ENCODE peak calls at places on chromosomes 12 and 14, in ten cellular contexts. G is fibroblast of gingiva; A is stimulated activated CD4-positive, alpha-beta T cell treated with anti-CD3 and anti-CD28 coated beads, Interleukin-12 subunit alpha, Interleukin-12 subunit beta, amount 100 ng/mL, for 48 hours; R is left ventricle myocardium superior; N is A172; K is testis; X is occipital lobe; B is GM03348; J is GM12864; F is memory B cell. P is an unnamed sample.
A peak's percentile ranks its signal among the peaks of the same experiment; 100 is the strongest.

GRCh38 chr14:50560929-50561280 is 960 bp downstream of the ATL1 start:
- DNase-seq in G (peak; percentile 66), A (peak; percentile 12), R (peak; percentile 91), N (peak; percentile 44), K (peak; percentile 77), X (peak; percentile 80), B (peak; percentile 44), J (no peak), F (no peak), P (peak; percentile 78)

GRCh38 chr12:64470507-64470906 is 18.6 kb downstream of the TBK1 start:
- DNase-seq in G (no peak), A (no peak), R (no peak), N (no peak), K (no peak), X (no peak), B (no peak), J (no peak), F (no peak), P (no peak)

GRCh38 chr12:28807535-28807934 is 341.5 kb upstream of the FAR2 start:
- DNase-seq in G (no peak), A (no peak), R (no peak), N (no peak), K (no peak), X (no peak), B (no peak), J (no peak), F (no peak), P (no peak)

GRCh38 chr14:67589212-67589770 is 10.8 kb downstream of the PIGH start:
- DNase-seq in G (no peak), A (no peak), R (no peak), N (no peak), K (no peak), X (no peak), B (no peak), J (no peak), F (no peak), P (no peak)

GRCh38 chr12:79886917-79887519 is 47.9 kb downstream of the PPP1R12A start:
- DNase-seq in G (peak; percentile 45), A (no peak), R (no peak), N (peak; percentile 49), K (no peak), X (no peak), B (peak; percentile 18), J (peak; percentile 26), F (peak; percentile 18), P (no peak)

GRCh38 chr12:68971404-68971803 is 38.4 kb upstream of the CPM start:
- DNase-seq in G (peak; percentile 32), A (no peak), R (no peak), N (peak; percentile 56), K (no peak), X (no peak), B (peak; percentile 71), J (no peak), F (no peak), P (no peak)

GRCh38 chr14:22811752-22812151 is 3.5 kb downstream of the SLC7A7 start:
- DNase-seq in G (no peak), A (no peak), R (no peak), N (no peak), K (no peak), X (no peak), B (no peak), J (no peak), F (no peak), P (no peak)

GRCh38 chr12:50825372-50825838 is 17.3 kb upstream of the TMPRSS12 start:
- DNase-seq in G (peak; percentile 73), A (no peak), R (no peak), N (peak; percentile 41), K (no peak), X (no peak), B (peak; percentile 57), J (peak; percentile 39), F (peak; percentile 45), P (no peak)

GRCh38 chr12:26128180-26128579 is 3.3 kb upstream of the BHLHE41 start:
- DNase-seq in G (peak; percentile 50), A (no peak), R (no peak), N (no peak), K (no peak), X (no peak), B (peak; percentile 25), J (no peak), F (no peak), P (no peak)

GRCh38 chr12:75656650-75657049 is 145.2 kb upstream of the KRR1 start:
- DNase-seq in G (peak; percentile 67), A (no peak), R (no peak), N (peak; percentile 94), K (no peak), X (no peak), B (peak; percentile 77), J (no peak), F (no peak), P (no peak)

GRCh38 chr12:123223241-123223668 is 9.7 kb downstream of the MPHOSPH9 start:
- DNase-seq in G (no peak), A (peak; percentile 46), R (no peak), N (no peak), K (peak; percentile 23), X (no peak), B (no peak), J (no peak), F (no peak), P (no peak)

GRCh38 chr14:68794856-68795601 is 2.2 kb upstream of the ZFP36L1 start:
- DNase-seq in G (peak; percentile 97), A (peak; percentile 49), R (no peak), N (peak; percentile 54), K (peak; percentile 60), X (no peak), B (peak; percentile 85), J (no peak), F (peak; percentile 42), P (no peak)

GRCh38 chr14:99387880-99388279 is 92.8 kb downstream of the SETD3 start:
- DNase-seq in G (no peak), A (no peak), R (no peak), N (no peak), K (no peak), X (no peak), B (no peak), J (no peak), F (no peak), P (no peak)

GRCh38 chr12:111443086-111443485 is 37.4 kb downstream of the SH2B3 start:
- DNase-seq in G (no peak), A (no peak), R (no peak), N (no peak), K (no peak), X (no peak), B (no peak), J (no peak), F (no peak), P (no peak)

GRCh38 chr14:23704890-23705289 is 68.7 kb downstream of the DHRS2 start:
- DNase-seq in G (no peak), A (no peak), R (no peak), N (no peak), K (no peak), X (no peak), B (no peak), J (no peak), F (no peak), P (no peak)

GRCh38 chr12:510071-510825 is 50.5 kb downstream of the B4GALNT3 start:
- DNase-seq in G (no peak), A (no peak), R (no peak), N (peak; percentile 34), K (no peak), X (no peak), B (no peak), J (no peak), F (no peak), P (peak; percentile 10)

GRCh38 chr14:77085538-77085937 is 12.5 kb upstream of the CIPC start:
- DNase-seq in G (no peak), A (no peak), R (no peak), N (no peak), K (no peak), X (no peak), B (no peak), J (no peak), F (no peak), P (no peak)

GRCh38 chr12:65740873-65741600 is 83.2 kb upstream of the HMGA2 start:
- DNase-seq in G (peak; percentile 73), A (peak; percentile 42), R (peak; percentile 88), N (no peak), K (peak; percentile 85), X (peak; percentile 26), B (peak; percentile 95), J (peak; percentile 21), F (no peak), P (peak; percentile 39)

P was measured in caudate nucleus.